ENCODE peak calls at places on chromosomes 13 and 19, in ten cellular contexts. H is RWPE1; J is WERI-Rb-1; Q is H9; C is CD8-positive, alpha-beta memory T cell; N is neuronal stem cell; U is foreskin keratinocyte; M is IMR-90; D is A549; V is OCI-LY7. T is an unnamed sample.

GRCh38 chr19:46974181-46974580 is 45.5 kb upstream of the NPAS1 start:
- DNase-seq in U (no peak), C (no peak), H (no peak), D (no peak), V (no peak), J (no peak), Q (no peak), N (no peak), M (no peak), T (no peak)

GRCh38 chr19:15935167-15935702 is 906 bp upstream of the CYP4F11 start:
- DNase-seq in D (no peak), J (no peak), M (no peak), V (no peak), H (peak), N (no peak), Q (no peak), C (no peak), U (no peak), T (no peak)

GRCh38 chr19:45137179-45137761 is 23.5 kb downstream of the NKPD1 start:
- DNase-seq in M (no peak), U (no peak), H (no peak), D (no peak), V (peak), Q (no peak), J (no peak), C (no peak), N (no peak), T (no peak)

GRCh38 chr19:18710986-18711751 is 27.7 kb downstream of the CRTC1 start:
- DNase-seq in M (peak), U (no peak), V (no peak), J (no peak), H (no peak), D (no peak), Q (no peak), C (no peak), N (no peak), T (no peak)

GRCh38 chr13:110506859-110507566 is 54.5 kb downstream of the RAB20 start:
- DNase-seq in H (peak), J (no peak), M (peak), N (no peak), D (peak), Q (no peak), V (no peak), C (no peak), U (no peak), T (no peak)

GRCh38 chr13:34578471-34578870 is 363.6 kb upstream of the NBEA start:
- DNase-seq in Q (no peak), M (no peak), D (peak), N (no peak), H (peak), V (no peak), U (peak), C (no peak), J (no peak), T (no peak)

GRCh38 chr13:75864718-75865117 is 228.6 kb downstream of the LMO7 start:
- DNase-seq in Q (no peak), V (no peak), D (peak), H (no peak), C (no peak), U (no peak), M (peak), J (no peak), N (no peak), T (peak)

GRCh38 chr19:29537181-29537580 is 11.4 kb downstream of the VSTM2B start:
- DNase-seq in C (no peak), N (no peak), V (no peak), H (no peak), Q (peak), M (no peak), J (no peak), D (no peak), U (no peak), T (no peak)

GRCh38 chr19:33621811-33622504 is at the start of gene CHST8:
- DNase-seq in D (no peak), H (peak), C (no peak), V (no peak), J (peak), N (peak), M (no peak), U (no peak), Q (peak), T (no peak)

GRCh38 chr19:4297901-4298771 is 4.1 kb downstream of the TMIGD2 start:
- DNase-seq in J (no peak), D (no peak), H (no peak), C (no peak), N (no peak), M (no peak), V (no peak), U (no peak), Q (peak), T (peak)

GRCh38 chr19:7646426-7646700 is 9.5 kb downstream of the STXBP2 start:
- DNase-seq in Q (no peak), U (no peak), M (no peak), H (no peak), D (no peak), V (no peak), J (no peak), C (no peak), N (no peak), T (no peak)

GRCh38 chr13:90547272-90547790 is 800.2 kb upstream of the MIR17HG start:
- DNase-seq in J (no peak), V (peak), D (no peak), Q (no peak), C (no peak), M (no peak), U (no peak), H (no peak), N (no peak), T (no peak)

GRCh38 chr13:29524176-29524575 is 71.3 kb downstream of the SLC7A1 start:
- DNase-seq in C (no peak), U (no peak), J (no peak), V (no peak), N (no peak), D (no peak), H (no peak), Q (no peak), M (no peak), T (no peak)

DNA sequence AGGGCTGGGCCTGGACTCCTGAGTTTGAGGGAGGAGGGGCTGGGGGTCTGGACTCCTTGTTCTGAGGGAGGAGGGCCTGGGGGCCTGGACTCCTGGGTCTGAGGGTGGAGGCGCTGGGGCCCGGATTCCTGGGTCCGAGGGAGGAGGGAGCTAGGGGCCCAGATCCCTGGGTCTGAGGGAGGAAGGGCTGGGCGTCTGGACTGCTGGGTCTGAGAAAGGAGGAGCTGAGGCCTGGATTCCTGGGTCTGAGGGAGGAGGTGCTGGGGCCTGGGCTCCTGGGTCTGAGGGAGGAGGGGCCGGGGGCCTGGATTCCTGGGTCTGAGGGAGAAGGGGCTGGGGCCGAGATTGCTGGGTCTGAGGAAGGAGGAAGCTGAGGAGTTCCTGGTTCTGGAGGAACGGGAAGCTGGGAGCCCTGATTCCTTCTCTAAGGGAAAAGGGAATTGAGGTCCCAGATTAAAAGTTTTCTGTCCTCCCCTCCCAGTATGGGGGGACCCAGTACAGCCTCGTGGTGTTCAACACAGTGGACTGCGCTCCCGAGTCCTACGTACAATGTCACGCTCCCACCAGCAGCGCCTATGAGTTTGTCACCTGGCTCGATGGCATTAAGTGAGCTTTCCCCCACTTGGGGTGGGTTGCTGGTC is 722 bp downstream of the MED25 start:
- DNase-seq in N (no peak), M (no peak), U (no peak), D (no peak), Q (no peak), V (peak), H (no peak), C (no peak), J (no peak), T (no peak)
- H3K27ac ChIP-seq in N (no peak), M (peak), U (peak), D (peak), Q (no peak), V (peak), H (peak), C (peak), J (peak), T (peak)

DNA sequence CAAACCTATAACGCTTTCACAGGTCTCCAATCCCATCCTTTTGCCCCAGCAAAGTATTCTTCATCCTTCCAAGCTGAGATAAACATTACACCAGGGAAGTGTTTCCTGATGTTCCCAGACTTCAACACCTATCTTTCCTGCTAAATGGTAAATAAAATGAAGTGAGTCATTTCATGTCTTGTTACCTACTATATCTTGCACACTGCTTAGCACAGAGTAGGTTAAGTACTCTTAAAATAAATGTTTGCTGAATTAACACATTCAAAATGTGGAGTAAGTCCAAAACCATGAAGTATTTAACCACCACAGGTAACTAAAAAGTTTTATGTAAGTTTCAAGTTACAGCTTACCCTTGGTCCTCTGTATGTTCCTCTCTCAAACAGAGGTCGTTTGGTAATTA is 3.4 kb downstream of the RBM26 start:
- DNase-seq in M (no peak), Q (no peak), N (no peak), U (no peak), H (no peak), J (no peak), D (no peak), V (no peak), C (no peak), T (no peak)
- H3K27ac ChIP-seq in M (no peak), Q (no peak), N (no peak), U (no peak), H (no peak), J (no peak), D (peak), V (peak), C (no peak), T (no peak)

DNA sequence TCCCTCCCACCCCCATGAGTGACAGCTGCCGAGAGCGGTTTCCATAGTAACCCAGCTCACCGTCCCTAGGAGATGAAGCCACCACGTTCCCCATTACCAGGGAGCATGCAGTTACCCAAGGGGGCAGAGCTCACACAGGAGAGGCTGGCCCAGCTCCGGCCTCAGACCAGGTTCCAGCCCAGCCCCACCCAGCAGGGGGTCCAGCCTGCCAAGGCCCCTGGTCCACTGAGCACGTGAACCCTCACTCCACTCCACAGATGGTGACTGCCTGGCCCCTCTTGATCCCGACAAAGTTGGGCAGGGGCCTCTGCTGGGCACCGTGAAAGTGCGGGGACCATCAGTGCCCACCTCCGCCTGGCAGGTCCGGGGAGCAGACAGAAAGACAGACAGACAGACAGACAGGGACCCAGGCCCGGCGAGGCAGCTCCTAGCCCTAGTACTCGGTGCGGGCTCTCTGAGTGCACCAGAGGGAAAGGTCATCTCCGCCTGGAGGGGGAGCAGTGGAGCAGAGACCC is 50.7 kb downstream of the CELF5 start:
- DNase-seq in V (peak), U (no peak), M (no peak), N (peak), Q (peak), C (no peak), J (peak), H (no peak), D (peak), T (peak)
- H3K27ac ChIP-seq in V (peak), U (no peak), M (no peak), N (no peak), Q (no peak), C (peak), J (peak), H (peak), D (peak), T (no peak)

GRCh38 chr19:51740356-51740755 is 11.3 kb downstream of the FPR1 start:
- DNase-seq in U (no peak), H (no peak), V (no peak), M (no peak), C (no peak), Q (no peak), N (no peak), D (no peak), J (no peak), T (no peak)
- H3K27ac ChIP-seq in U (no peak), H (no peak), V (no peak), M (no peak), C (no peak), Q (no peak), N (no peak), D (no peak), J (no peak), T (no peak)

GRCh38 chr13:79662882-79663281 is 181.9 kb downstream of the NDFIP2 start:
- DNase-seq in C (no peak), Q (no peak), H (no peak), M (no peak), J (peak), V (no peak), U (no peak), N (no peak), D (peak), T (no peak)

GRCh38 chr13:79658333-79658975 is 177.5 kb downstream of the NDFIP2 start:
- DNase-seq in C (no peak), U (no peak), Q (no peak), D (no peak), M (no peak), V (no peak), N (no peak), H (no peak), J (no peak), T (no peak)

GRCh38 chr13:79660361-79660760 is 179.4 kb downstream of the NDFIP2 start:
- DNase-seq in Q (no peak), N (no peak), U (no peak), M (no peak), C (no peak), D (no peak), V (no peak), H (no peak), J (no peak), T (no peak)

GRCh38 chr13:79655509-79655908 is 174.6 kb downstream of the NDFIP2 start:
- DNase-seq in C (no peak), Q (no peak), N (no peak), M (no peak), U (no peak), J (no peak), H (no peak), V (no peak), D (no peak), T (no peak)

GRCh38 chr13:79659161-79659560 is 178.2 kb downstream of the NDFIP2 start:
- DNase-seq in M (no peak), N (peak), H (peak), V (no peak), J (no peak), D (no peak), U (peak), C (no peak), Q (no peak), T (no peak)
- H3K27ac ChIP-seq in M (no peak), N (peak), H (peak), V (no peak), J (no peak), D (no peak), U (peak), C (no peak), Q (no peak), T (no peak)

DNA sequence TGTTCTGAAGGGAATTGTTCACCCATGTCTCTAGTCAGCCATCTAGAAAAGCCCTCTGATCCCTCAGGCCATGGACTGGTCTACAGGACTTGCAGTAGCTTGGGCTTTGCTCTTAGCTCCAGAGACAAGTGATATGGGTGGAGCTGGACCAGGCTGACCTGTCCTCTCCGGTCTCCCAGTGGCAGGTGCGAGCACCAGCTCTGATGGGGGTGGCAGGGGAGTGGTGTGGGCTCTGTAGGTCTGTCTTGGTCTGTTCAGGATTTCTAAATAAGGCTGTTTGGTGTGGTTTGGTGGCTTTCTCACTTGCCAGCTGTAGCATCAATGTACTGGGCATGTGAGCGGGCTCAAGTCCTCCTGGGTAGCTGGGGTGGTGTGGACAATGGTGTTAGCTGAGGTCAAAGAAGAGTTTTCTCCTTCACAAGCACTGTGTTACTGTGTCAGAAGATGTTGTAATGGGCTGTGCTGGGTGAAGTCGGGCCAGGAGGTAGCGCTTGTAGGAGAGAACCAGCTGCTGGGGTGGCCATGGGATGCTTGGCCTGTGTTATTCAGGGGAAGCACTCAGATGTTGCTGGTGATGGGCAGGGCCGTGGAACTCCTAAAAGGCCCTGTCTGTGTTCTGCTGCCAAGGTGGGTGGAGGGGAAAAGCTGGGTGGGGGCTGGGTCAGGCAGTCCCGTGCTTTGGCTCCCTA is 16.9 kb downstream of the GPC6 start:
- DNase-seq in D (no peak), N (no peak), Q (no peak), C (no peak), V (no peak), M (no peak), J (no peak), H (no peak), U (no peak), T (no peak)
- H3K27ac ChIP-seq in D (peak), N (no peak), Q (no peak), C (no peak), V (no peak), M (no peak), J (peak), H (peak), U (no peak), T (no peak)

T was measured in brain microvascular endothelial cell.